ENCODE peak calls at places on chromosomes 12 and 14, in five cellular contexts. One of them, this sample, is unnamed.
A peak's percentile ranks its signal among the peaks of the same experiment; 100 is the strongest.

GRCh38 chr12:61923152-61923551 is 337.1 kb upstream of the USP15 start:
- DNase-seq in transverse colon: no peak
- DNase-seq in endothelial cell: no peak
- DNase-seq in mesenchymal stem cell: no peak
- DNase-seq in stimulated activated CD4-positive, alpha-beta T cell treated with anti-CD3 and anti-CD28 coated beads, Interleukin-1b, Interleukin-23, amount 100 ng/mL, for 1 hour: no peak
- DNase-seq in this sample: no peak

GRCh38 chr12:28235017-28235416 is 44.8 kb downstream of the CCDC91 start:
- DNase-seq in transverse colon: no peak
- DNase-seq in endothelial cell: no peak
- DNase-seq in mesenchymal stem cell: no peak
- DNase-seq in stimulated activated CD4-positive, alpha-beta T cell treated with anti-CD3 and anti-CD28 coated beads, Interleukin-1b, Interleukin-23, amount 100 ng/mL, for 1 hour: no peak
- DNase-seq in this sample: no peak

GRCh38 chr14:88746042-88746441 is 46.7 kb downstream of the EML5 start:
- DNase-seq in transverse colon: no peak
- DNase-seq in endothelial cell: no peak
- DNase-seq in mesenchymal stem cell: no peak
- DNase-seq in stimulated activated CD4-positive, alpha-beta T cell treated with anti-CD3 and anti-CD28 coated beads, Interleukin-1b, Interleukin-23, amount 100 ng/mL, for 1 hour: no peak
- DNase-seq in this sample: no peak

GRCh38 chr12:111597731-111598636 is 1.1 kb downstream of the ATXN2 start:
- DNase-seq in transverse colon: peak; percentile 58
- DNase-seq in endothelial cell: peak; percentile 66
- DNase-seq in mesenchymal stem cell: peak; percentile 51
- DNase-seq in stimulated activated CD4-positive, alpha-beta T cell treated with anti-CD3 and anti-CD28 coated beads, Interleukin-1b, Interleukin-23, amount 100 ng/mL, for 1 hour: no peak
- DNase-seq in this sample: peak; percentile 9

GRCh38 chr14:24978862-24979724 is 70.9 kb downstream of the STXBP6 start:
- DNase-seq in transverse colon: no peak
- DNase-seq in endothelial cell: no peak
- DNase-seq in mesenchymal stem cell: no peak
- DNase-seq in stimulated activated CD4-positive, alpha-beta T cell treated with anti-CD3 and anti-CD28 coated beads, Interleukin-1b, Interleukin-23, amount 100 ng/mL, for 1 hour: no peak
- DNase-seq in this sample: no peak

GRCh38 chr14:39368261-39368959 is 63.8 kb downstream of the FBXO33 start:
- DNase-seq in transverse colon: peak; percentile 32
- DNase-seq in endothelial cell: peak; percentile 52
- DNase-seq in mesenchymal stem cell: peak; percentile 77
- DNase-seq in stimulated activated CD4-positive, alpha-beta T cell treated with anti-CD3 and anti-CD28 coated beads, Interleukin-1b, Interleukin-23, amount 100 ng/mL, for 1 hour: no peak
- DNase-seq in this sample: no peak

GRCh38 chr14:93980464-93981201 is 4.3 kb upstream of the ASB2 start:
- DNase-seq in transverse colon: peak; percentile 60
- DNase-seq in endothelial cell: no peak
- DNase-seq in mesenchymal stem cell: no peak
- DNase-seq in stimulated activated CD4-positive, alpha-beta T cell treated with anti-CD3 and anti-CD28 coated beads, Interleukin-1b, Interleukin-23, amount 100 ng/mL, for 1 hour: no peak
- DNase-seq in this sample: no peak

GRCh38 chr12:80165741-80166140 is 66.4 kb downstream of the OTOGL start:
- DNase-seq in transverse colon: no peak
- DNase-seq in endothelial cell: no peak
- DNase-seq in mesenchymal stem cell: no peak
- DNase-seq in stimulated activated CD4-positive, alpha-beta T cell treated with anti-CD3 and anti-CD28 coated beads, Interleukin-1b, Interleukin-23, amount 100 ng/mL, for 1 hour: no peak
- DNase-seq in this sample: no peak

GRCh38 chr12:113853491-113853890 is 112.6 kb downstream of the RBM19 start:
- DNase-seq in transverse colon: no peak
- DNase-seq in endothelial cell: no peak
- DNase-seq in mesenchymal stem cell: no peak
- DNase-seq in stimulated activated CD4-positive, alpha-beta T cell treated with anti-CD3 and anti-CD28 coated beads, Interleukin-1b, Interleukin-23, amount 100 ng/mL, for 1 hour: no peak
- DNase-seq in this sample: no peak

GRCh38 chr12:19946549-19946948 is 421.8 kb upstream of the PDE3A start:
- DNase-seq in transverse colon: no peak
- DNase-seq in endothelial cell: no peak
- DNase-seq in mesenchymal stem cell: peak; percentile 96
- DNase-seq in stimulated activated CD4-positive, alpha-beta T cell treated with anti-CD3 and anti-CD28 coated beads, Interleukin-1b, Interleukin-23, amount 100 ng/mL, for 1 hour: no peak
- DNase-seq in this sample: no peak

GRCh38 chr14:74508292-74508731 is 14.7 kb downstream of the ISCA2 start:
- DNase-seq in transverse colon: no peak
- DNase-seq in endothelial cell: peak; percentile 57
- DNase-seq in mesenchymal stem cell: peak; percentile 43
- DNase-seq in stimulated activated CD4-positive, alpha-beta T cell treated with anti-CD3 and anti-CD28 coated beads, Interleukin-1b, Interleukin-23, amount 100 ng/mL, for 1 hour: no peak
- DNase-seq in this sample: no peak

GRCh38 chr14:62079035-62079434 is 316.8 kb downstream of the SNAPC1 start:
- DNase-seq in transverse colon: no peak
- DNase-seq in endothelial cell: no peak
- DNase-seq in mesenchymal stem cell: no peak
- DNase-seq in stimulated activated CD4-positive, alpha-beta T cell treated with anti-CD3 and anti-CD28 coated beads, Interleukin-1b, Interleukin-23, amount 100 ng/mL, for 1 hour: no peak
- DNase-seq in this sample: no peak

GRCh38 chr12:100141998-100142850 is 450 bp downstream of the BLTP3B start:
- DNase-seq in transverse colon: peak; percentile 68
- DNase-seq in endothelial cell: peak; percentile 68
- DNase-seq in mesenchymal stem cell: no peak
- DNase-seq in stimulated activated CD4-positive, alpha-beta T cell treated with anti-CD3 and anti-CD28 coated beads, Interleukin-1b, Interleukin-23, amount 100 ng/mL, for 1 hour: no peak
- DNase-seq in this sample: peak; percentile 20

GRCh38 chr12:109212460-109213115 is 96.2 kb downstream of the ACACB start:
- DNase-seq in transverse colon: no peak
- DNase-seq in endothelial cell: no peak
- DNase-seq in mesenchymal stem cell: no peak
- DNase-seq in stimulated activated CD4-positive, alpha-beta T cell treated with anti-CD3 and anti-CD28 coated beads, Interleukin-1b, Interleukin-23, amount 100 ng/mL, for 1 hour: no peak
- DNase-seq in this sample: no peak

GRCh38 chr12:25552681-25553080 is 402 bp downstream of the LMNTD1 start:
- DNase-seq in transverse colon: no peak
- DNase-seq in endothelial cell: no peak
- DNase-seq in mesenchymal stem cell: no peak
- DNase-seq in stimulated activated CD4-positive, alpha-beta T cell treated with anti-CD3 and anti-CD28 coated beads, Interleukin-1b, Interleukin-23, amount 100 ng/mL, for 1 hour: no peak
- DNase-seq in this sample: no peak

GRCh38 chr14:70317969-70318634 is 41.4 kb downstream of the COX16 start:
- DNase-seq in transverse colon: peak; percentile 29
- DNase-seq in endothelial cell: peak; percentile 59
- DNase-seq in mesenchymal stem cell: peak; percentile 41
- DNase-seq in stimulated activated CD4-positive, alpha-beta T cell treated with anti-CD3 and anti-CD28 coated beads, Interleukin-1b, Interleukin-23, amount 100 ng/mL, for 1 hour: no peak
- DNase-seq in this sample: no peak

GRCh38 chr12:109762071-109762672 is 48.5 kb downstream of the FAM222A start:
- DNase-seq in transverse colon: no peak
- DNase-seq in endothelial cell: no peak
- DNase-seq in mesenchymal stem cell: no peak
- DNase-seq in stimulated activated CD4-positive, alpha-beta T cell treated with anti-CD3 and anti-CD28 coated beads, Interleukin-1b, Interleukin-23, amount 100 ng/mL, for 1 hour: no peak
- DNase-seq in this sample: no peak

GRCh38 chr12:120625557-120626419 is 14.6 kb upstream of the CABP1 start:
- DNase-seq in transverse colon: no peak
- DNase-seq in endothelial cell: no peak
- DNase-seq in mesenchymal stem cell: no peak
- DNase-seq in stimulated activated CD4-positive, alpha-beta T cell treated with anti-CD3 and anti-CD28 coated beads, Interleukin-1b, Interleukin-23, amount 100 ng/mL, for 1 hour: no peak
- DNase-seq in this sample: no peak

GRCh38 chr14:55832122-55832911 is 252.3 kb downstream of the KTN1 start:
- DNase-seq in transverse colon: peak; percentile 42
- DNase-seq in endothelial cell: no peak
- DNase-seq in mesenchymal stem cell: no peak
- DNase-seq in stimulated activated CD4-positive, alpha-beta T cell treated with anti-CD3 and anti-CD28 coated beads, Interleukin-1b, Interleukin-23, amount 100 ng/mL, for 1 hour: no peak
- DNase-seq in this sample: no peak

GRCh38 chr14:66824251-66824650 is 316.3 kb downstream of the GPHN start:
- DNase-seq in transverse colon: no peak
- DNase-seq in endothelial cell: no peak
- DNase-seq in mesenchymal stem cell: no peak
- DNase-seq in stimulated activated CD4-positive, alpha-beta T cell treated with anti-CD3 and anti-CD28 coated beads, Interleukin-1b, Interleukin-23, amount 100 ng/mL, for 1 hour: no peak
- DNase-seq in this sample: no peak

GRCh38 chr12:18383203-18383602 is 121.9 kb downstream of the PIK3C2G start:
- DNase-seq in transverse colon: no peak
- DNase-seq in endothelial cell: no peak
- DNase-seq in mesenchymal stem cell: peak; percentile 82
- DNase-seq in stimulated activated CD4-positive, alpha-beta T cell treated with anti-CD3 and anti-CD28 coated beads, Interleukin-1b, Interleukin-23, amount 100 ng/mL, for 1 hour: no peak
- DNase-seq in this sample: no peak

GRCh38 chr14:89720076-89720687 is 234.3 kb downstream of the EFCAB11 start:
- DNase-seq in transverse colon: no peak
- DNase-seq in endothelial cell: no peak
- DNase-seq in mesenchymal stem cell: no peak
- DNase-seq in stimulated activated CD4-positive, alpha-beta T cell treated with anti-CD3 and anti-CD28 coated beads, Interleukin-1b, Interleukin-23, amount 100 ng/mL, for 1 hour: no peak
- DNase-seq in this sample: no peak

GRCh38 chr14:31457665-31458659 is 656 bp upstream of the DTD2 start:
- DNase-seq in transverse colon: no peak
- DNase-seq in endothelial cell: no peak
- DNase-seq in mesenchymal stem cell: peak; percentile 35
- DNase-seq in stimulated activated CD4-positive, alpha-beta T cell treated with anti-CD3 and anti-CD28 coated beads, Interleukin-1b, Interleukin-23, amount 100 ng/mL, for 1 hour: no peak
- DNase-seq in this sample: no peak

GRCh38 chr14:30450620-30451019 is 108.3 kb upstream of the G2E3 start:
- DNase-seq in transverse colon: no peak
- DNase-seq in endothelial cell: no peak
- DNase-seq in mesenchymal stem cell: no peak
- DNase-seq in stimulated activated CD4-positive, alpha-beta T cell treated with anti-CD3 and anti-CD28 coated beads, Interleukin-1b, Interleukin-23, amount 100 ng/mL, for 1 hour: no peak
- DNase-seq in this sample: no peak

GRCh38 chr12:6607751-6608591 is 792 bp upstream of the CHD4 start:
- DNase-seq in transverse colon: peak; percentile 76
- DNase-seq in endothelial cell: no peak
- DNase-seq in mesenchymal stem cell: peak; percentile 52
- DNase-seq in stimulated activated CD4-positive, alpha-beta T cell treated with anti-CD3 and anti-CD28 coated beads, Interleukin-1b, Interleukin-23, amount 100 ng/mL, for 1 hour: no peak
- DNase-seq in this sample: no peak

GRCh38 chr12:56599797-56600196 is 30.3 kb downstream of the BAZ2A start:
- DNase-seq in transverse colon: no peak
- DNase-seq in endothelial cell: no peak
- DNase-seq in mesenchymal stem cell: no peak
- DNase-seq in stimulated activated CD4-positive, alpha-beta T cell treated with anti-CD3 and anti-CD28 coated beads, Interleukin-1b, Interleukin-23, amount 100 ng/mL, for 1 hour: no peak
- DNase-seq in this sample: no peak

GRCh38 chr12:72273851-72274284 is 1.7 kb downstream of the TRHDE start:
- DNase-seq in transverse colon: no peak
- DNase-seq in endothelial cell: no peak
- DNase-seq in mesenchymal stem cell: peak; percentile 30
- DNase-seq in stimulated activated CD4-positive, alpha-beta T cell treated with anti-CD3 and anti-CD28 coated beads, Interleukin-1b, Interleukin-23, amount 100 ng/mL, for 1 hour: no peak
- DNase-seq in this sample: no peak

GRCh38 chr12:104063712-104064030 is 660 bp upstream of the HCFC2 start:
- DNase-seq in transverse colon: no peak
- DNase-seq in endothelial cell: peak; percentile 22
- DNase-seq in mesenchymal stem cell: peak; percentile 73
- DNase-seq in stimulated activated CD4-positive, alpha-beta T cell treated with anti-CD3 and anti-CD28 coated beads, Interleukin-1b, Interleukin-23, amount 100 ng/mL, for 1 hour: no peak
- DNase-seq in this sample: no peak

GRCh38 chr14:53152627-53152908 is 555 bp downstream of the DDHD1 start:
- DNase-seq in transverse colon: no peak
- DNase-seq in endothelial cell: no peak
- DNase-seq in mesenchymal stem cell: peak; percentile 54
- DNase-seq in stimulated activated CD4-positive, alpha-beta T cell treated with anti-CD3 and anti-CD28 coated beads, Interleukin-1b, Interleukin-23, amount 100 ng/mL, for 1 hour: no peak
- DNase-seq in this sample: no peak

GRCh38 chr12:85076688-85077430 is 40.7 kb downstream of the LRRIQ1 start:
- DNase-seq in transverse colon: no peak
- DNase-seq in endothelial cell: no peak
- DNase-seq in mesenchymal stem cell: peak; percentile 78
- DNase-seq in stimulated activated CD4-positive, alpha-beta T cell treated with anti-CD3 and anti-CD28 coated beads, Interleukin-1b, Interleukin-23, amount 100 ng/mL, for 1 hour: no peak
- DNase-seq in this sample: no peak

GRCh38 chr12:90098132-90098779 is 389.6 kb upstream of the ATP2B1 start:
- DNase-seq in transverse colon: no peak
- DNase-seq in endothelial cell: no peak
- DNase-seq in mesenchymal stem cell: no peak
- DNase-seq in stimulated activated CD4-positive, alpha-beta T cell treated with anti-CD3 and anti-CD28 coated beads, Interleukin-1b, Interleukin-23, amount 100 ng/mL, for 1 hour: no peak
- DNase-seq in this sample: no peak

GRCh38 chr12:990308-990648 is 745 bp upstream of the ERC1 start:
- DNase-seq in transverse colon: peak; percentile 72
- DNase-seq in endothelial cell: peak; percentile 55
- DNase-seq in mesenchymal stem cell: peak; percentile 82
- DNase-seq in stimulated activated CD4-positive, alpha-beta T cell treated with anti-CD3 and anti-CD28 coated beads, Interleukin-1b, Interleukin-23, amount 100 ng/mL, for 1 hour: peak; percentile 4
- DNase-seq in this sample: no peak

GRCh38 chr12:124506145-124506831 is 61.1 kb downstream of the NCOR2 start:
- DNase-seq in transverse colon: peak; percentile 77
- DNase-seq in endothelial cell: no peak
- DNase-seq in mesenchymal stem cell: peak; percentile 84
- DNase-seq in stimulated activated CD4-positive, alpha-beta T cell treated with anti-CD3 and anti-CD28 coated beads, Interleukin-1b, Interleukin-23, amount 100 ng/mL, for 1 hour: no peak
- DNase-seq in this sample: no peak

GRCh38 chr14:53278602-53279506 is 125.7 kb upstream of the DDHD1 start:
- DNase-seq in transverse colon: no peak
- DNase-seq in endothelial cell: no peak
- DNase-seq in mesenchymal stem cell: peak; percentile 88
- DNase-seq in stimulated activated CD4-positive, alpha-beta T cell treated with anti-CD3 and anti-CD28 coated beads, Interleukin-1b, Interleukin-23, amount 100 ng/mL, for 1 hour: no peak
- DNase-seq in this sample: no peak

This sample was measured in cortex of kidney.